ENCODE peak calls at places on chromosomes 12 and 14, in four cellular contexts. A, T, C and U are unnamed samples.
A peak's percentile ranks its signal among the peaks of the same experiment; 100 is the strongest.

GRCh38 chr14:105187935-105188524 is 6.9 kb upstream of the NUDT14 start:
- DNase-seq in A (no peak), T (no peak), C (no peak), U (no peak)

GRCh38 chr12:131830335-131831020 is 2.3 kb downstream of the MMP17 start:
- DNase-seq in A (peak; percentile 78), T (peak; percentile 66), C (peak; percentile 66), U (no peak)

GRCh38 chr12:31323466-31324115 is 2.4 kb downstream of the SINHCAF start:
- DNase-seq in A (no peak), T (peak; percentile 49), C (no peak), U (peak; percentile 36)

GRCh38 chr12:122116707-122117535 is 38.4 kb downstream of the MLXIP start:
- DNase-seq in A (no peak), T (no peak), C (no peak), U (no peak)

GRCh38 chr14:61219673-61220072 is 61.5 kb downstream of the TMEM30B start:
- DNase-seq in A (peak; percentile 61), T (no peak), C (no peak), U (no peak)

GRCh38 chr12:13144266-13144828 is 40.9 kb upstream of the GSG1 start:
- DNase-seq in A (no peak), T (no peak), C (no peak), U (no peak)

GRCh38 chr12:120763250-120763649 is 37.6 kb downstream of the ACADS start:
- DNase-seq in A (no peak), T (no peak), C (no peak), U (no peak)

GRCh38 chr12:49692851-49693250 is 14.4 kb downstream of the FMNL3 start:
- DNase-seq in A (no peak), T (no peak), C (no peak), U (no peak)

GRCh38 chr14:35341454-35342159 is 49.4 kb downstream of the PSMA6 start:
- DNase-seq in A (peak; percentile 85), T (peak; percentile 95), C (peak; percentile 87), U (no peak)

GRCh38 chr12:101759396-101760047 is 20.3 kb upstream of the SYCP3 start:
- DNase-seq in A (peak; percentile 48), T (no peak), C (no peak), U (no peak)

GRCh38 chr14:62162998-62163589 is 400.9 kb downstream of the SNAPC1 start:
- DNase-seq in A (peak; percentile 46), T (no peak), C (peak; percentile 5), U (no peak)

GRCh38 chr14:68359862-68360552 is 432.9 kb downstream of the ZFP36L1 start:
- DNase-seq in A (peak; percentile 17), T (peak; percentile 51), C (no peak), U (no peak)

GRCh38 chr12:45768194-45768593 is 38.7 kb downstream of the ARID2 start:
- DNase-seq in A (no peak), T (no peak), C (no peak), U (no peak)

GRCh38 chr14:100688598-100689499 is 37.8 kb upstream of the DLK1 start:
- DNase-seq in A (peak; percentile 76), T (no peak), C (no peak), U (no peak)

GRCh38 chr12:115322275-115322674 is 638.3 kb upstream of the TBX3 start:
- DNase-seq in A (peak; percentile 93), T (no peak), C (no peak), U (no peak)

GRCh38 chr12:18296201-18296908 is 35.0 kb downstream of the PIK3C2G start:
- DNase-seq in A (peak; percentile 19), T (peak; percentile 36), C (no peak), U (no peak)

GRCh38 chr14:22866874-22867273 is 4.7 kb upstream of the LRP10 start:
- DNase-seq in A (no peak), T (no peak), C (no peak), U (no peak)

GRCh38 chr12:29710104-29710503 is 73.6 kb downstream of the TMTC1 start:
- DNase-seq in A (peak; percentile 23), T (no peak), C (peak; percentile 39), U (no peak)

GRCh38 chr14:74913986-74914573 is 9.0 kb downstream of the RPS6KL1 start:
- DNase-seq in A (peak; percentile 82), T (peak; percentile 77), C (peak; percentile 56), U (no peak)

GRCh38 chr14:63671987-63672386 is 30.3 kb upstream of the WDR89 start:
- DNase-seq in A (no peak), T (no peak), C (no peak), U (no peak)

GRCh38 chr14:22070119-22070982 is 396.7 kb upstream of the OR4E1 start:
- DNase-seq in A (peak; percentile 8), T (peak; percentile 24), C (no peak), U (peak; percentile 46)

GRCh38 chr12:52836042-52836466 is 1.9 kb upstream of the KRT79 start:
- DNase-seq in A (peak; percentile 69), T (no peak), C (no peak), U (no peak)

GRCh38 chr12:49233842-49234526 is 30.9 kb upstream of the TUBA1C start:
- DNase-seq in A (no peak), T (peak; percentile 33), C (no peak), U (no peak)

GRCh38 chr14:105935384-105935783 is 409.0 kb downstream of the TMEM121 start:
- DNase-seq in A (no peak), T (no peak), C (no peak), U (no peak)

GRCh38 chr12:104455594-104456416 is 943 bp upstream of the CHST11 start:
- DNase-seq in A (no peak), T (no peak), C (no peak), U (no peak)

GRCh38 chr14:95463173-95463901 is 53.1 kb downstream of the SYNE3 start:
- DNase-seq in A (no peak), T (no peak), C (no peak), U (peak; percentile 26)

GRCh38 chr12:46459111-46459510 is 86.5 kb upstream of the SLC38A2 start:
- DNase-seq in A (peak; percentile 85), T (no peak), C (peak; percentile 47), U (no peak)

GRCh38 chr14:102692334-102692733 is 84.9 kb upstream of the TRAF3 start:
- DNase-seq in A (no peak), T (no peak), C (no peak), U (no peak)

GRCh38 chr12:80040075-80040738 is 59.1 kb upstream of the OTOGL start:
- DNase-seq in A (peak; percentile 71), T (no peak), C (no peak), U (no peak)

GRCh38 chr12:41439134-41439533 is 251.0 kb downstream of the PDZRN4 start:
- DNase-seq in A (no peak), T (no peak), C (no peak), U (no peak)

GRCh38 chr14:34496007-34496678 is 34.1 kb upstream of the SPTSSA start:
- DNase-seq in A (no peak), T (peak; percentile 52), C (no peak), U (no peak)

GRCh38 chr12:42534184-42534838 is 55.2 kb downstream of the PRICKLE1 start:
- DNase-seq in A (no peak), T (no peak), C (no peak), U (no peak)

GRCh38 chr14:38208825-38209562 is 1.3 kb downstream of the SSTR1 start:
- DNase-seq in A (peak; percentile 53), T (no peak), C (no peak), U (no peak)

GRCh38 chr12:53115112-53115890 is 12.0 kb downstream of the SOAT2 start:
- DNase-seq in A (no peak), T (no peak), C (no peak), U (no peak)

GRCh38 chr12:123532808-123533649 is 490 bp downstream of the RILPL1 start:
- DNase-seq in A (peak; percentile 25), T (no peak), C (no peak), U (no peak)

GRCh38 chr12:100793182-100793581 is 1.4 kb upstream of the ANO4 start:
- DNase-seq in A (peak; percentile 70), T (peak; percentile 32), C (no peak), U (no peak)